ENCODE peak calls at places on chromosomes 16 and 17, in eight cellular contexts. Y, L, H, P, N, B, J and M are unnamed samples.
A peak's percentile ranks its signal among the peaks of the same experiment; 100 is the strongest.

GRCh38 chr17:50440172-50440837 is 14.3 kb downstream of the ACSF2 start:
- DNase-seq in Y (no peak), L (no peak), H (no peak), P (peak; percentile 58), N (no peak), B (no peak), J (no peak), M (no peak)

GRCh38 chr16:88965411-88965810 is 11.6 kb downstream of the CBFA2T3 start:
- DNase-seq in Y (no peak), L (no peak), H (no peak), P (no peak), N (no peak), B (no peak), J (no peak), M (no peak)

GRCh38 chr17:40069751-40070643 is 7.2 kb downstream of the THRA start:
- DNase-seq in Y (no peak), L (peak; percentile 45), H (peak; percentile 40), P (peak; percentile 72), N (peak; percentile 47), B (no peak), J (no peak), M (no peak)

GRCh38 chr17:32523017-32523680 is 36.4 kb downstream of the CDK5R1 start:
- DNase-seq in Y (no peak), L (no peak), H (no peak), P (peak; percentile 78), N (no peak), B (no peak), J (no peak), M (no peak)

GRCh38 chr16:70657956-70658355 is 11.6 kb downstream of the IL34 start:
- DNase-seq in Y (no peak), L (no peak), H (no peak), P (peak; percentile 27), N (no peak), B (no peak), J (no peak), M (no peak)

GRCh38 chr17:4362141-4362540 is 4.3 kb downstream of the UBE2G1 start:
- DNase-seq in Y (no peak), L (peak; percentile 88), H (no peak), P (no peak), N (peak; percentile 17), B (no peak), J (no peak), M (peak; percentile 30)

GRCh38 chr16:35214840-35215239 is 1755.4 kb downstream of the TP53TG3F start:
- DNase-seq in Y (no peak), L (no peak), H (no peak), P (no peak), N (no peak), B (no peak), J (no peak), M (no peak)

GRCh38 chr16:11265124-11265523 is 4.0 kb downstream of the TNP2 start:
- DNase-seq in Y (no peak), L (no peak), H (no peak), P (no peak), N (no peak), B (no peak), J (no peak), M (no peak)

GRCh38 chr16:48596326-48596725 is 13.7 kb downstream of the N4BP1 start:
- DNase-seq in Y (no peak), L (no peak), H (no peak), P (no peak), N (no peak), B (no peak), J (no peak), M (no peak)

GRCh38 chr17:882827-883585 is 96.6 kb downstream of the NXN start:
- DNase-seq in Y (no peak), L (no peak), H (no peak), P (peak; percentile 52), N (peak; percentile 43), B (no peak), J (no peak), M (peak; percentile 26)

GRCh38 chr17:81991684-81992513 is 14.5 kb downstream of the ASPSCR1 start:
- DNase-seq in Y (peak; percentile 66), L (no peak), H (peak; percentile 57), P (peak; percentile 89), N (peak; percentile 82), B (no peak), J (no peak), M (no peak)

GRCh38 chr16:11349599-11350276 is 4.5 kb downstream of the RMI2 start:
- DNase-seq in Y (peak; percentile 82), L (no peak), H (no peak), P (peak; percentile 61), N (peak; percentile 70), B (no peak), J (no peak), M (no peak)

GRCh38 chr17:64103751-64104364 is 26.1 kb downstream of the ERN1 start:
- DNase-seq in Y (no peak), L (no peak), H (no peak), P (no peak), N (no peak), B (no peak), J (no peak), M (no peak)

GRCh38 chr17:55344514-55344997 is 77.1 kb downstream of the MMD start:
- DNase-seq in Y (no peak), L (no peak), H (no peak), P (no peak), N (no peak), B (no peak), J (no peak), M (no peak)

GRCh38 chr16:56793504-56793903 is 63.6 kb downstream of the NUP93 start:
- DNase-seq in Y (no peak), L (no peak), H (no peak), P (no peak), N (peak; percentile 76), B (no peak), J (no peak), M (peak; percentile 27)

GRCh38 chr17:3963214-3964201 is 729 bp downstream of the ATP2A3 start:
- DNase-seq in Y (no peak), L (no peak), H (no peak), P (peak; percentile 95), N (no peak), B (no peak), J (peak; percentile 79), M (no peak)

GRCh38 chr17:82054351-82055022 is 2.8 kb downstream of the GPS1 start:
- DNase-seq in Y (no peak), L (no peak), H (no peak), P (no peak), N (no peak), B (no peak), J (no peak), M (no peak)

GRCh38 chr17:36002631-36003030 is 1.3 kb upstream of the CCL15 start:
- DNase-seq in Y (no peak), L (no peak), H (no peak), P (no peak), N (no peak), B (no peak), J (no peak), M (no peak)

GRCh38 chr16:4373356-4373908 is 1.8 kb downstream of the VASN start:
- DNase-seq in Y (no peak), L (no peak), H (peak; percentile 71), P (no peak), N (peak; percentile 57), B (no peak), J (no peak), M (no peak)

GRCh38 chr17:38557836-38558750 is 47.7 kb downstream of the SRCIN1 start:
- DNase-seq in Y (peak; percentile 90), L (peak; percentile 98), H (peak; percentile 84), P (peak; percentile 96), N (peak; percentile 98), B (peak; percentile 62), J (peak; percentile 85), M (peak; percentile 96)

GRCh38 chr16:49586466-49586865 is 212.9 kb downstream of the C16orf78 start:
- DNase-seq in Y (no peak), L (no peak), H (no peak), P (no peak), N (no peak), B (no peak), J (no peak), M (no peak)

GRCh38 chr17:39700148-39700987 is 504 bp downstream of the ERBB2 start:
- DNase-seq in Y (no peak), L (no peak), H (no peak), P (no peak), N (peak; percentile 70), B (no peak), J (no peak), M (no peak)

GRCh38 chr16:11556945-11557720 is 29.6 kb downstream of the LITAF start:
- DNase-seq in Y (no peak), L (no peak), H (no peak), P (no peak), N (no peak), B (no peak), J (no peak), M (no peak)

GRCh38 chr16:19281246-19281645 is 4.3 kb upstream of the CLEC19A start:
- DNase-seq in Y (no peak), L (no peak), H (no peak), P (no peak), N (no peak), B (no peak), J (no peak), M (no peak)

GRCh38 chr17:80126449-80126715 is 20.5 kb downstream of the EIF4A3 start:
- DNase-seq in Y (no peak), L (no peak), H (no peak), P (no peak), N (peak; percentile 28), B (no peak), J (no peak), M (no peak)

GRCh38 chr17:81040791-81041337 is 5.9 kb downstream of the BAIAP2 start:
- DNase-seq in Y (no peak), L (no peak), H (no peak), P (no peak), N (no peak), B (no peak), J (no peak), M (no peak)

GRCh38 chr17:39099686-39100293 is 51.6 kb downstream of the PLXDC1 start:
- DNase-seq in Y (no peak), L (no peak), H (no peak), P (peak; percentile 56), N (peak; percentile 65), B (peak; percentile 44), J (no peak), M (no peak)

GRCh38 chr16:89880477-89881367 is 7.3 kb downstream of the TCF25 start:
- DNase-seq in Y (no peak), L (no peak), H (no peak), P (no peak), N (no peak), B (no peak), J (no peak), M (no peak)

GRCh38 chr17:28532063-28532960 is 20.1 kb downstream of the UNC119 start:
- DNase-seq in Y (no peak), L (no peak), H (no peak), P (no peak), N (no peak), B (no peak), J (no peak), M (peak; percentile 51)

GRCh38 chr17:17928422-17929386 is 43.5 kb downstream of the TOM1L2 start:
- DNase-seq in Y (no peak), L (no peak), H (no peak), P (peak; percentile 7), N (no peak), B (no peak), J (no peak), M (peak; percentile 45)

GRCh38 chr17:36755586-36755985 is 154.2 kb downstream of the MRM1 start:
- DNase-seq in Y (no peak), L (peak; percentile 72), H (peak; percentile 54), P (peak; percentile 60), N (no peak), B (no peak), J (no peak), M (peak; percentile 50)

GRCh38 chr17:16814439-16814838 is 124.4 kb downstream of the CCDC144A start:
- DNase-seq in Y (no peak), L (no peak), H (no peak), P (no peak), N (no peak), B (no peak), J (no peak), M (no peak)